ENCODE peak calls at places on chromosomes 1 and 21, in ten cellular contexts. C is PC-3, H is epithelial cell of esophagus, L is left lung, O is breast epithelium, V is ovary, D is cardiac fibroblast, Q is progenitor cell of endocrine pancreas, G is fibroblast of the aortic adventitia, T is IMR-90. N is an unnamed sample.

GRCh38 chr1:8396912-8397406 is 79.0 kb downstream of the SLC45A1 start:
- DNase-seq in C (peak), H (peak), L (no peak), O (no peak), V (no peak), D (peak), Q (no peak), G (peak), T (peak), N (no peak)

GRCh38 chr1:219066631-219067349 is 106.9 kb upstream of the LYPLAL1 start:
- DNase-seq in C (peak), H (peak), L (no peak), O (no peak), V (no peak), D (peak), Q (no peak), G (peak), T (peak), N (no peak)

GRCh38 chr1:11187936-11188335 is 1.2 kb upstream of the ANGPTL7 start:
- DNase-seq in C (no peak), H (no peak), L (no peak), O (no peak), V (no peak), D (no peak), Q (no peak), G (no peak), T (no peak), N (no peak)

GRCh38 chr1:13517193-13517812 is 3.5 kb upstream of the LRRC38 start:
- DNase-seq in C (peak), H (no peak), L (no peak), O (no peak), V (no peak), D (peak), Q (no peak), G (no peak), T (no peak), N (no peak)

GRCh38 chr1:177945943-177946650 is 23.8 kb downstream of the SEC16B start:
- DNase-seq in C (peak), H (peak), L (no peak), O (peak), V (peak), D (peak), Q (peak), G (peak), T (peak), N (no peak)

GRCh38 chr1:30601316-30602085 is 121.9 kb downstream of the MATN1 start:
- DNase-seq in C (no peak), H (no peak), L (no peak), O (no peak), V (no peak), D (no peak), Q (no peak), G (no peak), T (no peak), N (no peak)

GRCh38 chr1:19333587-19334354 is 21.6 kb downstream of the SLC66A1 start:
- DNase-seq in C (peak), H (no peak), L (no peak), O (no peak), V (no peak), D (peak), Q (no peak), G (no peak), T (no peak), N (no peak)

GRCh38 chr21:41932576-41933258 is 21.1 kb downstream of the C2CD2 start:
- DNase-seq in C (peak), H (peak), L (no peak), O (no peak), V (peak), D (peak), Q (no peak), G (peak), T (peak), N (no peak)

GRCh38 chr1:170765712-170766330 is 101.9 kb downstream of the PRRX1 start:
- DNase-seq in C (peak), H (peak), L (no peak), O (no peak), V (no peak), D (peak), Q (no peak), G (peak), T (peak), N (no peak)

GRCh38 chr21:29549614-29550013 is 250.9 kb downstream of the BACH1 start:
- DNase-seq in C (no peak), H (no peak), L (no peak), O (no peak), V (no peak), D (no peak), Q (no peak), G (no peak), T (no peak), N (no peak)

GRCh38 chr21:21897275-21897883 is 899.2 kb downstream of the NCAM2 start:
- DNase-seq in C (peak), H (peak), L (no peak), O (no peak), V (no peak), D (peak), Q (no peak), G (no peak), T (no peak), N (no peak)

GRCh38 chr1:28447674-28448073 is 58.2 kb upstream of the RCC1 start:
- DNase-seq in C (no peak), H (no peak), L (no peak), O (no peak), V (no peak), D (no peak), Q (no peak), G (no peak), T (no peak), N (no peak)

GRCh38 chr21:37145635-37146111 is 72.6 kb downstream of the TTC3 start:
- DNase-seq in C (peak), H (peak), L (no peak), O (no peak), V (no peak), D (peak), Q (no peak), G (peak), T (peak), N (no peak)

GRCh38 chr1:21436488-21437340 is 3.2 kb upstream of the NBPF3 start:
- DNase-seq in C (peak), H (peak), L (peak), O (no peak), V (no peak), D (no peak), Q (no peak), G (no peak), T (no peak), N (no peak)

GRCh38 chr1:202836616-202837403 is 26.1 kb downstream of the PCAT6 start:
- DNase-seq in C (peak), H (peak), L (no peak), O (no peak), V (no peak), D (no peak), Q (no peak), G (no peak), T (no peak), N (no peak)

GRCh38 chr1:58768971-58769808 is 14.7 kb downstream of the JUN start:
- DNase-seq in C (peak), H (peak), L (peak), O (peak), V (peak), D (peak), Q (peak), G (peak), T (peak), N (peak)

GRCh38 chr1:151934048-151934493 is 24.8 kb upstream of the THEM4 start:
- DNase-seq in C (peak), H (peak), L (no peak), O (no peak), V (no peak), D (peak), Q (no peak), G (peak), T (peak), N (no peak)

GRCh38 chr1:41444246-41444645 is 40.2 kb downstream of the EDN2 start:
- DNase-seq in C (no peak), H (no peak), L (no peak), O (no peak), V (no peak), D (no peak), Q (no peak), G (no peak), T (no peak), N (no peak)
- TF ChIP-seq CTCF in C (peak), H (peak), L (no peak), O (no peak), V (no peak), D (peak), Q (no peak), G (peak), T (no peak), N (no peak)

DNA sequence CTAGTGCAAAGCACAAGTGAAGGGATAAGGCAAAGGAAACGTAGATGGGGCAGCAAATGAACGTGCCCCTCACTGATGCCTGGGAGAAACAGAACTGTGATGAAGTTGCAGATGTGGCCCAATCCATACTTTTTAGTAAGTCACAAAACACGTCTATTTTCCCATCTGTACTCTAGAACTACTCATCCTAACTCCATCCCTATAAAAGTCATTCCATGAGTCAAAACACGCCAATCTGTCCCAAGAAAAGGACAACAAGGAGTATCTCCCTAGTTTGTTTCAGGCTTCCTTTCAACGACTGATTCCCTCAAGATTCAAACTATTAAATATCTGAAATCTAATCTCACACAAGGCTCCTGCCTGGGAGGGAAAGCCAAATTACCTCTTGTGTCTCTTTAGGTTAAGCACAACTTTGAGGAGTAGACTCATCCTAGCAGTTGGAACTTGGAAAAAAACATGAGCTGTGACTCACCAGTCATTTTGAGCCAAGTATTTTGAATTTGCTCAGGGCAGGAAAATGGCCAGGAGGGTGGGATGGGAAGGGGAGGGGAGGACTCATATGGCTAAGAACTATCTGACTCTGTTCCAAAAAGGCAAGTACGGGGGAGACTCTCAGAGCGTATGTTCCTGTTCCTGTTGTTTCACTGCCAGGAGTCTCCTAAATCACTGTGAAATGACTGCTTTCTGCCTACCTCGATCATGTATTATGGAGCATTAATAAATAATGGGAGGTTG is 214.5 kb upstream of the CAMK1G start:
- DNase-seq in C (peak), H (peak), L (no peak), O (peak), V (peak), D (peak), Q (no peak), G (peak), T (peak), N (no peak)
- TF ChIP-seq CTCF in C (no peak), H (no peak), L (no peak), O (no peak), V (no peak), D (no peak), Q (no peak), G (no peak), T (no peak), N (no peak)

GRCh38 chr1:214550339-214551051 is 907 bp downstream of the PTPN14 start:
- DNase-seq in C (peak), H (no peak), L (no peak), O (no peak), V (no peak), D (peak), Q (no peak), G (no peak), T (no peak), N (no peak)

GRCh38 chr1:214548988-214549387 is 2.4 kb downstream of the PTPN14 start:
- DNase-seq in C (peak), H (no peak), L (no peak), O (peak), V (peak), D (peak), Q (no peak), G (no peak), T (peak), N (no peak)

GRCh38 chr1:214551436-214552173 is at the start of gene PTPN14:
- DNase-seq in C (peak), H (peak), L (peak), O (peak), V (peak), D (peak), Q (peak), G (peak), T (peak), N (no peak)

GRCh38 chr1:214551052-214551435 is 358 bp downstream of the PTPN14 start:
- DNase-seq in C (no peak), H (no peak), L (peak), O (peak), V (peak), D (peak), Q (peak), G (no peak), T (no peak), N (no peak)

GRCh38 chr1:214549604-214550338 is 1.6 kb downstream of the PTPN14 start:
- DNase-seq in C (peak), H (peak), L (no peak), O (no peak), V (no peak), D (peak), Q (no peak), G (peak), T (peak), N (no peak)
- TF ChIP-seq CTCF in C (peak), H (peak), L (no peak), O (peak), V (no peak), D (peak), Q (peak), G (peak), T (peak), N (no peak)

GRCh38 chr1:14924455-14925325 is 228.9 kb upstream of the TMEM51 start:
- DNase-seq in C (peak), H (peak), L (peak), O (peak), V (peak), D (no peak), Q (no peak), G (peak), T (peak), N (no peak)
- TF ChIP-seq CTCF in C (no peak), H (peak), L (no peak), O (peak), V (no peak), D (no peak), Q (no peak), G (no peak), T (peak), N (no peak)

DNA sequence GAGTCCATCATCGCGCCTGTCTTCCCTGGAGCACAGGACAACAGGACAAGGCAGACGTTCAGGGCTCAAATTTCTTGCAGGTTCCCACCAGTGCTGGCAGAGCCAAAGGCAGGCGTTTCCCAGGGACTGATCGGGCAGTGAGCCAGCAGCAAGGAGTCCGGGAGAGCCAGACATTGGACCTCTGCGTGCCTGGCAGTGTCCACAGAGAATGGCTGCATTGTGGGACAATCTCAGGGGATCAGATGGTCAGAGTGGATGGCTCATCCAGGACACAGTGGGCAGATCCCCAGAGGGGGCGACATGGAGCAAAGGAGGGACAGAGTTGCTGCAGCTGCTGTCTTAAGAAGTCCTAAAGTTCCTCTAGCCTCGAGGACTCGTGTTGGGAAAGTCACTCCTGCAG is 4.6 kb downstream of the TMEM63A start:
- DNase-seq in C (peak), H (no peak), L (no peak), O (peak), V (peak), D (peak), Q (no peak), G (peak), T (peak), N (no peak)
- TF ChIP-seq CTCF in C (peak), H (peak), L (peak), O (peak), V (no peak), D (peak), Q (peak), G (peak), T (peak), N (no peak)

GRCh38 chr1:159889821-159890252 is 10.1 kb downstream of the CFAP45 start:
- DNase-seq in C (peak), H (peak), L (no peak), O (no peak), V (no peak), D (peak), Q (no peak), G (peak), T (peak), N (no peak)

GRCh38 chr1:159889202-159889601 is 10.8 kb downstream of the CFAP45 start:
- DNase-seq in C (peak), H (no peak), L (no peak), O (no peak), V (no peak), D (no peak), Q (no peak), G (no peak), T (no peak), N (no peak)

GRCh38 chr1:159891275-159892157 is 8.4 kb downstream of the CFAP45 start:
- DNase-seq in C (peak), H (peak), L (peak), O (peak), V (peak), D (peak), Q (peak), G (peak), T (peak), N (peak)

GRCh38 chr1:159896086-159896930 is 3.7 kb downstream of the CFAP45 start:
- DNase-seq in C (no peak), H (no peak), L (no peak), O (no peak), V (no peak), D (no peak), Q (no peak), G (no peak), T (no peak), N (no peak)

GRCh38 chr1:159892944-159893343 is 7.0 kb downstream of the CFAP45 start:
- DNase-seq in C (peak), H (peak), L (no peak), O (no peak), V (no peak), D (no peak), Q (no peak), G (no peak), T (no peak), N (no peak)
- TF ChIP-seq CTCF in C (peak), H (peak), L (no peak), O (no peak), V (no peak), D (no peak), Q (no peak), G (no peak), T (no peak), N (no peak)

DNA sequence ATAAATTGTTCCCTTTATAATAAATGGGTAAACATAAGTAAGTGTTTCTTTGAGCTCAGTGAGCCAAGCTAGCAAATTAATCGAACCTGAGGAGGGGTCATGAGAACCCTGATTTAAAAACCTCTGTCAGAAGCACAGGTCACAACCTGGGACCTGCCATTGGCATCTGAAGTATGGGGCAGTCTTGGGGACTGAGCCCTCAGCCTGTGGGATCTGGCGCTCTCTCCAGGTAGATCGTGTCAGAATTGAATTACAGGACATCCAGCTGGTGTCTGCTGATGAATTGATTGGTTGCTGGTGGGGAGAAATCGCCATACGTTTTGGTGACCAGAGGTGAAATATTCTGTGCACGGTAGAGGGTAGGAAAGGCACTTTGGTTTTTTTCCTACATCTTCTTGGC is 17.5 kb downstream of the UCK2 start:
- DNase-seq in C (no peak), H (no peak), L (no peak), O (no peak), V (no peak), D (no peak), Q (no peak), G (no peak), T (no peak), N (no peak)
- TF ChIP-seq CTCF in C (no peak), H (no peak), L (no peak), O (no peak), V (no peak), D (no peak), Q (no peak), G (no peak), T (no peak), N (no peak)

GRCh38 chr21:26842976-26843911 is 2.0 kb downstream of the ADAMTS1 start:
- DNase-seq in C (peak), H (peak), L (peak), O (peak), V (peak), D (peak), Q (peak), G (peak), T (peak), N (peak)
- TF ChIP-seq CTCF in C (peak), H (peak), L (no peak), O (no peak), V (peak), D (peak), Q (peak), G (peak), T (no peak), N (no peak)

N was measured in natural killer cell.